ENCODE peak calls at places on chromosomes 11 and 22, in five cellular contexts. D is CD8-positive, alpha-beta T cell; A is dorsolateral prefrontal cortex; X is HL-60; N is BJ. B is an unnamed sample.

GRCh38 chr11:8671651-8672062 is 10.8 kb downstream of the TRIM66 start:
- DNase-seq in D (no peak), A (peak; percentile 30), X (no peak), N (no peak), B (peak; percentile 69)

GRCh38 chr22:43197271-43197941 is 10.5 kb upstream of the TTLL12 start:
- DNase-seq in D (no peak), A (no peak), X (no peak), N (peak; percentile 28), B (no peak)

GRCh38 chr22:24962835-24963234 is 10.3 kb downstream of the KIAA1671 start:
- DNase-seq in D (no peak), A (no peak), X (no peak), N (no peak), B (no peak)

GRCh38 chr11:8209208-8209807 is 40.5 kb upstream of the RIC3 start:
- DNase-seq in D (no peak), A (no peak), X (no peak), N (no peak), B (no peak)

GRCh38 chr22:25942989-25943411 is 201.0 kb downstream of the MYO18B start:
- DNase-seq in D (no peak), A (peak; percentile 64), X (no peak), N (no peak), B (peak; percentile 1)

GRCh38 chr22:46408568-46409506 is 73.3 kb downstream of the TRMU start:
- DNase-seq in D (no peak), A (no peak), X (no peak), N (no peak), B (no peak)

GRCh38 chr11:115895594-115895993 is 391.4 kb upstream of the CADM1 start:
- DNase-seq in D (no peak), A (no peak), X (no peak), N (no peak), B (no peak)

GRCh38 chr11:44315947-44316387 is 6.0 kb upstream of the ALX4 start:
- DNase-seq in D (no peak), A (no peak), X (no peak), N (no peak), B (no peak)

GRCh38 chr11:85705805-85706204 is 19.8 kb upstream of the CCDC89 start:
- DNase-seq in D (no peak), A (no peak), X (no peak), N (peak; percentile 39), B (no peak)

GRCh38 chr22:31139866-31140716 is at the start of gene PLA2G3:
- DNase-seq in D (no peak), A (no peak), X (no peak), N (no peak), B (peak; percentile 22)

GRCh38 chr11:36195496-36196346 is 93.5 kb downstream of the COMMD9 start:
- DNase-seq in D (no peak), A (no peak), X (no peak), N (peak; percentile 7), B (peak; percentile 14)

GRCh38 chr11:123356539-123356938 is 73.5 kb upstream of the GRAMD1B start:
- DNase-seq in D (no peak), A (no peak), X (no peak), N (no peak), B (no peak)

GRCh38 chr11:13038366-13038765 is 29.2 kb downstream of the RASSF10 start:
- DNase-seq in D (no peak), A (no peak), X (no peak), N (no peak), B (no peak)

GRCh38 chr11:90476442-90477007 is 253.7 kb upstream of the CHORDC1 start:
- DNase-seq in D (no peak), A (peak; percentile 15), X (peak; percentile 30), N (no peak), B (no peak)

GRCh38 chr22:34976474-34976873 is 89.5 kb upstream of the ISX start:
- DNase-seq in D (no peak), A (no peak), X (no peak), N (no peak), B (no peak)

GRCh38 chr11:111406589-111406988 is 27.5 kb upstream of the POU2AF1 start:
- DNase-seq in D (no peak), A (no peak), X (no peak), N (no peak), B (no peak)

GRCh38 chr22:25712661-25713400 is 29.2 kb upstream of the MYO18B start:
- DNase-seq in D (no peak), A (no peak), X (no peak), N (no peak), B (no peak)

GRCh38 chr11:130520231-130520630 is 71.8 kb downstream of the ADAMTS15 start:
- DNase-seq in D (no peak), A (no peak), X (no peak), N (no peak), B (no peak)

GRCh38 chr11:84905411-84905810 is 721.7 kb downstream of the DLG2 start:
- DNase-seq in D (no peak), A (no peak), X (no peak), N (no peak), B (no peak)

GRCh38 chr22:19608114-19608494 is 83.9 kb upstream of the CLDN5 start:
- DNase-seq in D (no peak), A (no peak), X (no peak), N (no peak), B (no peak)

GRCh38 chr11:128632151-128632791 is 44.9 kb upstream of the ETS1 start:
- DNase-seq in D (no peak), A (no peak), X (no peak), N (no peak), B (no peak)

GRCh38 chr22:50256258-50256862 is 5.1 kb downstream of the MAPK12 start:
- DNase-seq in D (no peak), A (no peak), X (no peak), N (no peak), B (no peak)

GRCh38 chr11:2347449-2347848 is 29.7 kb upstream of the CD81 start:
- DNase-seq in D (no peak), A (no peak), X (no peak), N (no peak), B (no peak)

GRCh38 chr22:22752556-22753477 is 108.4 kb downstream of the GGTLC2 start:
- DNase-seq in D (no peak), A (no peak), X (peak; percentile 93), N (no peak), B (peak; percentile 77)

GRCh38 chr11:70611890-70612289 is 213.6 kb downstream of the CTTN start:
- DNase-seq in D (no peak), A (no peak), X (no peak), N (no peak), B (no peak)

GRCh38 chr22:29689872-29690213 is 30.0 kb upstream of the CABP7 start:
- DNase-seq in D (no peak), A (peak; percentile 79), X (no peak), N (no peak), B (no peak)

GRCh38 chr22:19497245-19497644 is 17.5 kb downstream of the CDC45 start:
- DNase-seq in D (no peak), A (no peak), X (no peak), N (no peak), B (peak; percentile 87)

GRCh38 chr11:121723261-121723741 is 270.5 kb upstream of the SORL1-AS1 start:
- DNase-seq in D (no peak), A (peak; percentile 57), X (no peak), N (no peak), B (no peak)

GRCh38 chr11:110327508-110327907 is 31.1 kb upstream of the RDX start:
- DNase-seq in D (no peak), A (no peak), X (no peak), N (no peak), B (no peak)

GRCh38 chr22:24407278-24407665 is 20.1 kb upstream of the ADORA2A start:
- DNase-seq in D (no peak), A (no peak), X (no peak), N (no peak), B (no peak)

GRCh38 chr11:43580735-43581369 is 99.7 kb upstream of the HSD17B12 start:
- DNase-seq in D (no peak), A (peak; percentile 53), X (no peak), N (no peak), B (no peak)

GRCh38 chr11:94934362-94934761 is 39.0 kb downstream of the CWC15 start:
- DNase-seq in D (no peak), A (peak; percentile 30), X (no peak), N (no peak), B (no peak)

GRCh38 chr11:35166369-35167360 is 27.7 kb downstream of the CD44 start:
- DNase-seq in D (no peak), A (peak; percentile 74), X (no peak), N (peak; percentile 87), B (peak; percentile 75)

GRCh38 chr11:35163707-35164496 is 24.9 kb downstream of the CD44 start:
- DNase-seq in D (no peak), A (no peak), X (no peak), N (no peak), B (no peak)

GRCh38 chr11:35167451-35167954 is 28.5 kb downstream of the CD44 start:
- DNase-seq in D (no peak), A (no peak), X (no peak), N (peak; percentile 58), B (no peak)

GRCh38 chr11:35163209-35163608 is 24.2 kb downstream of the CD44 start:
- DNase-seq in D (no peak), A (no peak), X (no peak), N (no peak), B (no peak)

GRCh38 chr11:35165416-35166368 is 26.7 kb downstream of the CD44 start:
- DNase-seq in D (peak; percentile 79), A (no peak), X (peak; percentile 17), N (no peak), B (no peak)
- H3K4me3 ChIP-seq in D (peak overlapping the region; percentile 34), A (no peak overlapping the region), X (no peak overlapping the region), N (no peak overlapping the region), B (no peak overlapping the region)

DNA sequence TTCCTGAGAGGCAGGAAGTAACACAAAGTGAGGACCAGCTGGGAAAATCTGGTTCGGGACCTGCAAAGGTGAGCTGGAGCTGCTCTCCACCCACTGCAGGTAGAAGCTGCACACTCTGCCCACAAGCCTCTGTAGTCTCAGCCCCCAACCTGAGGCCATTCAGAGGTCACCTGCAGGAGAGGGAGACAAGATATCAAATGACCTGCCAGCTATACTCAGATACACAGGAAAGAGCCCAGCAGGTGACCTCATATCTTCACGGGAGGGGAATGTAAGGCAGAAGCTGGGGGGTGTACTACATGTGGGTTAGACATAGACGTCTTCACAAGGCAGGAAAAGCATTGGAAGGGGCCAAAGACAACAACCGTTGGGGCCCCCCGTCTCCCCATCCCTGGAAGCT is 86.1 kb downstream of the APIP start:
- DNase-seq in D (no peak), A (no peak), X (no peak), N (no peak), B (no peak)
- H3K4me3 ChIP-seq in D (no peak overlapping the region), A (no peak overlapping the region), X (no peak overlapping the region), N (no peak overlapping the region), B (no peak overlapping the region)

DNA sequence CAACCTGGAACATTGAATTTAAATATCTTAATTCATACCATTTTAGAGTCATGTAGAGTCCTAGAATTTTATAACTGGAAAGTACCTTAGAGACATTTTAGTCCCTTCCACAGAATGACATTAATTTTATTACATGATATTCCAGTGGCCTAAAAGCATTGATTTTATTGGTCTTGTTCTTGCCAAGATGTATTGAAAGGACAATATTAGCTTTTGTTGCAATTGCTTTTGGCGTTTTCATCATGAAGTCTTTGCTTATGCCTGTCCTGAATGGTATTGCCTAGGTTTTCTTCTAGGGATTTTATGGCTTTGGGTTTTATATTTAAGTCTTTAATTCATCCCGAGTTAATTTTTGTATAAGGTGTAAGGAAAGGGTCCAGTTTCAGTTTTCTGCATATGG is 29.0 kb downstream of the OR51F1 start:
- DNase-seq in D (no peak), A (no peak), X (no peak), N (no peak), B (no peak)
- H3K4me3 ChIP-seq in D (no peak overlapping the region), A (no peak overlapping the region), X (no peak overlapping the region), N (no peak overlapping the region), B (no peak overlapping the region)

GRCh38 chr22:36817429-36817783 is 571 bp upstream of the PVALB start:
- DNase-seq in D (no peak), A (no peak), X (no peak), N (no peak), B (no peak)
- H3K4me3 ChIP-seq in D (no peak overlapping the region), A (peak overlapping the region; percentile 57), X (no peak overlapping the region), N (no peak overlapping the region), B (no peak overlapping the region)

B was measured in skeletal muscle cell.